ENCODE peak calls at places on chromosomes 7 and 10, in six cellular contexts. B, F, G, O, M and A are unnamed samples.

GRCh38 chr7:92833024-92833765 is 3.2 kb downstream of the CDK6 start:
- DNase-seq in F (peak), G (peak), O (peak), B (peak), M (peak), A (peak)

GRCh38 chr10:88886557-88886956 is 6.5 kb downstream of the STAMBPL1 start:
- DNase-seq in M (no peak), F (no peak), G (no peak), O (peak), B (no peak), A (no peak)

GRCh38 chr10:27742195-27742925 is 3.3 kb downstream of the MKX start:
- DNase-seq in G (peak), M (peak), O (peak), F (peak), B (peak), A (no peak)

GRCh38 chr10:7406712-7407333 is 4.0 kb downstream of the SFMBT2 start:
- DNase-seq in F (peak), M (no peak), B (no peak), G (no peak), O (peak), A (no peak)

GRCh38 chr10:5424751-5425150 is 12.4 kb downstream of the NET1 start:
- DNase-seq in O (no peak), F (no peak), M (no peak), B (no peak), G (no peak), A (no peak)

GRCh38 chr7:105046414-105046813 is 32.4 kb downstream of the KMT2E start:
- DNase-seq in O (peak), M (no peak), G (no peak), B (peak), F (no peak), A (no peak)

GRCh38 chr10:77692782-77693181 is 55.2 kb upstream of the KCNMA1 start:
- DNase-seq in O (no peak), B (peak), M (no peak), G (no peak), F (no peak), A (no peak)

GRCh38 chr7:101108330-101108857 is 18.5 kb upstream of the SERPINE1 start:
- DNase-seq in G (no peak), M (no peak), F (no peak), B (no peak), O (peak), A (peak)

GRCh38 chr10:43843331-43844101 is 194.8 kb upstream of the ZNF32 start:
- DNase-seq in O (peak), F (no peak), G (no peak), M (no peak), B (peak), A (no peak)

GRCh38 chr10:43846187-43846680 is 197.6 kb upstream of the ZNF32 start:
- DNase-seq in O (peak), G (no peak), M (no peak), F (no peak), B (peak), A (no peak)

GRCh38 chr10:43845121-43845520 is 196.4 kb upstream of the ZNF32 start:
- DNase-seq in B (no peak), M (no peak), G (no peak), O (no peak), F (no peak), A (no peak)

GRCh38 chr10:43842496-43842895 is 193.8 kb upstream of the ZNF32 start:
- DNase-seq in M (no peak), F (no peak), G (no peak), B (no peak), O (no peak), A (no peak)

DNA sequence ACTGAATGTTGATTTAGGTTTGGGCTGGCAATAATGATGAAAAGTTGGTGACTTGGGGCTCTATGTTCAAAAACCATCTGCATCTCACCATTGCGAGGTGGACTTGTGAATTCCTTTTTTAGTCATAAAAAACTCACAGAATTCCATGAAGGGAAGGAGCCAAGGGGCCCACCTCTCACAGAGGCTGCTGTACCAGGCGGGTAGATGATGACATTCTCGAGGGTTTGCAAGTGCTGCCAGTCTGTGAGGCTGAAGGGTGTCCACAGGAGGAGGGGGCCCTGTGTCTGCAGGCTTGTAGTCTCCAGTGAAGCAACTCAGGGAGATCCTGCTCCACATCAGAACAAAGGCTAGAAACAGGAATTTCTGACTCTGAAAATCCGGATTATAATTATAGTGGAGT is 195.6 kb upstream of the ZNF32 start:
- DNase-seq in G (no peak), F (no peak), B (no peak), O (no peak), M (no peak), A (no peak)
- H2BK15ac ChIP-seq in G (no peak), F (no peak), B (peak), O (no peak), M (no peak), A (no peak)

GRCh38 chr7:1372063-1372462 is 87.2 kb downstream of the MICALL2 start:
- DNase-seq in O (no peak), F (no peak), M (no peak), G (no peak), B (no peak), A (no peak)
- H2BK15ac ChIP-seq in O (no peak), F (no peak), M (no peak), G (no peak), B (no peak), A (no peak)

GRCh38 chr7:13749026-13749425 is 240.4 kb downstream of the ETV1 start:
- DNase-seq in O (no peak), G (no peak), M (no peak), B (no peak), F (peak), A (peak)

GRCh38 chr7:13749666-13750065 is 239.8 kb downstream of the ETV1 start:
- DNase-seq in G (no peak), O (no peak), F (no peak), B (no peak), M (no peak), A (no peak)

GRCh38 chr7:13751771-13752170 is 237.7 kb downstream of the ETV1 start:
- DNase-seq in B (no peak), M (no peak), O (no peak), F (no peak), G (no peak), A (no peak)
- H2BK15ac ChIP-seq in B (no peak), M (no peak), O (no peak), F (no peak), G (no peak), A (no peak)

DNA sequence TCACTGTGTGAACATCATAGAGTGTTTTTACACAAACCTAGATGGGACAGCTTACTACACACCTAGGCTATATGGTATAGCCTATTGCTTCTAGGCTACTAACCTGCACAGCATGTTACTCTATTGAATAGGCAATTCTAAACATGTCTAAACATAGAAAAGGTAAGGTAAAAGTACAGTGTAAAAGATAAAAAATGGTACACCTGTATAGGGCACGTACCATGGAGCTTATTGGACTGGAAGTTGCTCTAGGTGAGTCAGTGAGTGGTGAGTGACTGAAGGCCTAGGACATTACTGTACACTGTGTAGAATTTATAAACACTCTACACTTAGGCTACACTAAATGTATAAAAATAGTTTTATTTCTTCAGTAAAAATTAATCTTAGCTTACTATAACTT is 182.0 kb upstream of the THSD7A start:
- DNase-seq in F (no peak), O (no peak), B (no peak), M (no peak), G (no peak), A (no peak)
- H2BK15ac ChIP-seq in F (no peak), O (no peak), B (no peak), M (no peak), G (no peak), A (no peak)

GRCh38 chr7:1438208-1438607 is 21.1 kb downstream of the MICALL2 start:
- DNase-seq in B (no peak), M (no peak), F (no peak), G (no peak), O (no peak), A (no peak)

GRCh38 chr7:1436608-1437007 is 22.7 kb downstream of the MICALL2 start:
- DNase-seq in M (no peak), F (no peak), G (no peak), O (no peak), B (no peak), A (no peak)

GRCh38 chr7:1434891-1435670 is 24.2 kb downstream of the MICALL2 start:
- DNase-seq in G (no peak), F (no peak), O (no peak), B (no peak), M (no peak), A (no peak)

GRCh38 chr7:1438821-1439220 is 20.4 kb downstream of the MICALL2 start:
- DNase-seq in F (no peak), B (no peak), M (no peak), O (no peak), G (no peak), A (no peak)

DNA sequence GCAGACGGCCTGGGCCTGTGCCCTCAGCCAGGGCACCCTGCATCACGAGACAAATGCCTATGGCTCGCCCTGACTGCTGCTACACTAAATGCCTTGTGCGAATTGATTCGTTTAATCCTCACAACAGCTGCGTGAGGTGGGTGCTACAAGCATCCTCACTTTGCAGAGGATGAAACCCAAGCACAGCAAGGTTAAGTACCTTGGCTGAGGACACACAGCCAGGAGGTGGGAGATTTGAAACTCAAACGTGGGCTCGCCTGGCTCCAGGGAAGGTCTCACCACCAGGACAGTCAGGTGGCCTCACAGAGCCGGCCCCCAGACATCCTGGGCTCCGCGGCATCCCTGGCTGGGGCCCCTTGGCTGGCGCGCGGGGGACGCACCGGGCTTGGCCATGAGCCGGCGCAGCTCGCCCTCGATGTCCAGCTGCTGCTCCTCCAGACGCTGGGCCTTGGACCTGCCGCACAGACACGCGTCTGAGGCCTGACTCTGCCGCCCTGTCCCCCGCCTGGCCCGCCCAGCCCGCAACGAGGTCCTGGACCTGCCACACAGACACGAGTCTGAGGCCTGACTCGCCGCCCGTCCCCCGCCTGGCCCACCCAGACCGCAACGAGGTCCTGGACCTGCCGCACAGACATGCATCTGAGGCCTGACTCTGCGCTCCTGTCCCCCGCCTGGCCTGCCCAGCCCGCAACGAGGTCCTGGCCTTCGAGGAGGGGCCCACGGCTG is 22.0 kb downstream of the MICALL2 start:
- DNase-seq in M (no peak), B (no peak), F (no peak), G (no peak), O (no peak), A (no peak)
- H2BK15ac ChIP-seq in M (no peak), B (no peak), F (no peak), G (no peak), O (no peak), A (no peak)

DNA sequence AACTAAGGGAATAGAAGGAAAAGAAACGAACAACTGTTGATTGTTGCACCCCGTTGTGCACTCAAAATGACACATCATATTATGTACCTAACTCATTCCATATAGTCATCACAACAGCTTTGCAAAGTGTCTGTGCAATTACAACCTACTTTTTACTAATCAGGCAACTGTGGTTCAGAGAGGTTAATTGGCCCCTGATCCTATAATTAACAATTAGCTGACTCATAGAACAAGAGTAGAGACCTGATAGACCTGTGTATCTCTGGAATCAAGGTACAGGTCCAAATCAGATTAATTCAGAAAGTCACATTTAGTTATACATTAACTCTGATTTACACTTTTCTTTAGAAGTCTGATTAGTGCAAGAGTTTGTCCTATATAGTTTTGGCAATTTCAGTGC is 122.5 kb upstream of the CDK13 start:
- DNase-seq in M (no peak), F (no peak), B (no peak), O (no peak), G (no peak), A (no peak)
- H2BK15ac ChIP-seq in M (no peak), F (no peak), B (no peak), O (no peak), G (no peak), A (no peak)

GRCh38 chr10:96222908-96223307 is 48.5 kb downstream of the BLNK start:
- DNase-seq in F (no peak), O (no peak), M (no peak), B (no peak), G (no peak), A (no peak)
- H2BK15ac ChIP-seq in F (no peak), O (no peak), M (no peak), B (no peak), G (no peak), A (no peak)

GRCh38 chr10:68876246-68876918 is 24.7 kb upstream of the DDX50 start:
- DNase-seq in O (peak), B (peak), G (no peak), F (no peak), M (no peak), A (no peak)
- H2BK15ac ChIP-seq in O (no peak), B (no peak), G (no peak), F (no peak), M (no peak), A (no peak)

GRCh38 chr10:103457176-103457712 is 1.5 kb downstream of the CALHM1 start:
- DNase-seq in B (no peak), G (no peak), F (no peak), O (no peak), M (no peak), A (no peak)
- H2BK15ac ChIP-seq in B (no peak), G (no peak), F (no peak), O (no peak), M (no peak), A (no peak)